ENCODE peak calls at places on chromosomes 7 and 10, in five cellular contexts. N is fibroblast of lung, V is kidney glomerular epithelial cell, P is AG09309, L is NCI-H1105. M is an unnamed sample.

GRCh38 chr7:5526190-5527037 is 102.8 kb upstream of the TNRC18 start:
- DNase-seq in N (peak; percentile 63), V (no peak), P (no peak), L (no peak), M (peak; percentile 29)

GRCh38 chr10:98045785-98046389 is 15.5 kb upstream of the CRTAC1 start:
- DNase-seq in N (peak; percentile 56), V (peak; percentile 43), P (no peak), L (peak; percentile 41), M (peak; percentile 72)

GRCh38 chr10:97543025-97543546 is 29.5 kb upstream of the ANKRD2 start:
- DNase-seq in N (peak; percentile 91), V (peak; percentile 87), P (peak; percentile 77), L (no peak), M (peak; percentile 92)

GRCh38 chr10:70145666-70146488 is 623 bp downstream of the TYSND1 start:
- DNase-seq in N (peak; percentile 59), V (peak; percentile 53), P (no peak), L (peak; percentile 47), M (peak; percentile 72)

GRCh38 chr10:70940834-70941568 is 52.6 kb upstream of the PCBD1 start:
- DNase-seq in N (peak; percentile 12), V (no peak), P (no peak), L (no peak), M (peak; percentile 6)

GRCh38 chr7:1978656-1979590 is 253.8 kb downstream of the MAD1L1 start:
- DNase-seq in N (no peak), V (no peak), P (no peak), L (no peak), M (no peak)

GRCh38 chr10:109998513-109998912 is 9.3 kb upstream of the ADD3 start:
- DNase-seq in N (no peak), V (no peak), P (no peak), L (no peak), M (no peak)

GRCh38 chr10:94042814-94043175 is 49.1 kb downstream of the PLCE1 start:
- DNase-seq in N (no peak), V (no peak), P (no peak), L (no peak), M (no peak)

GRCh38 chr7:96837583-96837982 is 127.9 kb upstream of the SEM1 start:
- DNase-seq in N (no peak), V (no peak), P (no peak), L (no peak), M (no peak)

GRCh38 chr7:35004531-35005096 is 32.7 kb downstream of the DPY19L1 start:
- DNase-seq in N (peak; percentile 7), V (peak; percentile 30), P (no peak), L (no peak), M (peak; percentile 78)

GRCh38 chr7:136925556-136925955 is 57.1 kb downstream of the CHRM2 start:
- DNase-seq in N (no peak), V (no peak), P (no peak), L (no peak), M (no peak)

GRCh38 chr10:62589689-62590088 is 214.8 kb upstream of the ADO start:
- DNase-seq in N (no peak), V (no peak), P (no peak), L (no peak), M (no peak)

GRCh38 chr10:18616337-18616736 is 35.0 kb downstream of the NSUN6 start:
- DNase-seq in N (peak; percentile 28), V (no peak), P (no peak), L (no peak), M (no peak)

GRCh38 chr7:135274495-135275268 is 41.0 kb downstream of the STRA8 start:
- DNase-seq in N (peak; percentile 83), V (peak; percentile 34), P (peak; percentile 25), L (peak; percentile 59), M (peak; percentile 73)

GRCh38 chr10:90227259-90227658 is 525.9 kb downstream of the KIF20B start:
- DNase-seq in N (peak; percentile 74), V (peak; percentile 49), P (peak; percentile 4), L (no peak), M (peak; percentile 77)

GRCh38 chr7:111919690-111920179 is 286.5 kb downstream of the DOCK4 start:
- DNase-seq in N (peak; percentile 5), V (peak; percentile 11), P (no peak), L (no peak), M (peak; percentile 56)

GRCh38 chr7:110170762-110171161 is 920.2 kb upstream of the LRRN3 start:
- DNase-seq in N (peak; percentile 11), V (no peak), P (no peak), L (no peak), M (no peak)